ENCODE peak calls at places on chromosomes 7 and 10, in four cellular contexts. S is sigmoid colon, R is pancreas, N is thoracic aorta. X is an unnamed sample.

GRCh38 chr7:152313879-152314604 is 121.8 kb downstream of the KMT2C start:
- DNase-seq in S (no peak), N (no peak), R (peak; percentile 43), X (no peak)

GRCh38 chr7:12553421-12553820 is 17.1 kb upstream of the SCIN start:
- DNase-seq in R (no peak), S (no peak), N (no peak), X (no peak)

GRCh38 chr10:123139521-123140163 is 3.9 kb downstream of the HMX3 start:
- DNase-seq in N (no peak), S (peak; percentile 52), R (peak; percentile 59), X (no peak)

GRCh38 chr10:43596546-43596945 is 9.7 kb upstream of the ZNF485 start:
- DNase-seq in N (no peak), R (no peak), S (no peak), X (no peak)

GRCh38 chr10:23099816-23100215 is 4.4 kb downstream of the MSRB2 start:
- DNase-seq in R (no peak), N (no peak), S (no peak), X (no peak)

GRCh38 chr10:97356318-97356914 is 21.9 kb upstream of the FRAT2 start:
- DNase-seq in R (no peak), N (no peak), S (no peak), X (no peak)

GRCh38 chr10:1109795-1110673 is 53.8 kb downstream of the WDR37 start:
- DNase-seq in R (peak; percentile 33), S (no peak), N (no peak), X (peak; percentile 83)

GRCh38 chr10:49177391-49178355 is 10.5 kb downstream of the TMEM273 start:
- DNase-seq in S (no peak), N (peak; percentile 31), R (no peak), X (no peak)

GRCh38 chr7:16034353-16034752 is 347.9 kb upstream of the MEOX2 start:
- DNase-seq in N (no peak), S (no peak), R (no peak), X (no peak)

GRCh38 chr10:8043569-8044306 is 10.8 kb upstream of the GATA3 start:
- DNase-seq in R (no peak), N (no peak), S (no peak), X (no peak)

GRCh38 chr10:14971867-14972448 is 12.8 kb downstream of the MEIG1 start:
- DNase-seq in N (no peak), S (no peak), R (no peak), X (peak; percentile 46)

GRCh38 chr10:109899578-109900355 is 23.5 kb downstream of the XPNPEP1 start:
- DNase-seq in N (no peak), S (peak; percentile 87), R (no peak), X (no peak)

GRCh38 chr10:74419491-74420466 is 268.8 kb downstream of the ADK start:
- DNase-seq in N (no peak), R (no peak), S (no peak), X (peak; percentile 16)

GRCh38 chr7:158015403-158016116 is 572.1 kb downstream of the PTPRN2 start:
- DNase-seq in R (no peak), S (no peak), N (no peak), X (no peak)

GRCh38 chr10:7988985-7989384 is 65.5 kb upstream of the GATA3 start:
- DNase-seq in N (no peak), R (no peak), S (no peak), X (no peak)

GRCh38 chr10:32367793-32368453 is 21.0 kb upstream of the EPC1 start:
- DNase-seq in S (peak; percentile 83), N (no peak), R (peak; percentile 73), X (peak; percentile 67)

GRCh38 chr7:92244803-92245486 is 769 bp downstream of the KRIT1 start:
- DNase-seq in N (no peak), R (no peak), S (no peak), X (no peak)

GRCh38 chr10:32731527-32731926 is 226.5 kb downstream of the ITGB1 start:
- DNase-seq in N (no peak), R (no peak), S (no peak), X (no peak)

GRCh38 chr7:38198356-38198755 is 20.3 kb downstream of the STARD3NL start:
- DNase-seq in S (no peak), R (no peak), N (no peak), X (no peak)

GRCh38 chr7:134941947-134942346 is 44.4 kb upstream of the AGBL3 start:
- DNase-seq in R (peak; percentile 16), S (no peak), N (no peak), X (no peak)

GRCh38 chr10:12448729-12449391 is 99.5 kb downstream of the CAMK1D start:
- DNase-seq in N (no peak), S (no peak), R (no peak), X (peak; percentile 83)

GRCh38 chr10:36538945-36539586 is 586.3 kb upstream of the ANKRD30A start:
- DNase-seq in N (no peak), R (no peak), S (no peak), X (no peak)

GRCh38 chr7:33900501-33900900 is 4.8 kb upstream of the BMPER start:
- DNase-seq in R (no peak), N (no peak), S (no peak), X (no peak)

GRCh38 chr7:17732083-17732482 is 208.2 kb downstream of the SNX13 start:
- DNase-seq in R (no peak), S (no peak), N (no peak), X (no peak)

GRCh38 chr7:14761506-14762296 is 140.8 kb downstream of the DGKB start:
- DNase-seq in R (peak; percentile 54), N (no peak), S (peak; percentile 92), X (no peak)

GRCh38 chr7:99073839-99074446 is 70.0 kb downstream of the SMURF1 start:
- DNase-seq in N (no peak), S (no peak), R (no peak), X (no peak)
- H3K4me1 ChIP-seq in N (peaks cover 43% of the 10 kb centered on the region), S (peaks cover 10% of the 10 kb centered on the region), R (peaks cover 7% of the 10 kb centered on the region), X (no peaks in the 10 kb centered on the region)

DNA sequence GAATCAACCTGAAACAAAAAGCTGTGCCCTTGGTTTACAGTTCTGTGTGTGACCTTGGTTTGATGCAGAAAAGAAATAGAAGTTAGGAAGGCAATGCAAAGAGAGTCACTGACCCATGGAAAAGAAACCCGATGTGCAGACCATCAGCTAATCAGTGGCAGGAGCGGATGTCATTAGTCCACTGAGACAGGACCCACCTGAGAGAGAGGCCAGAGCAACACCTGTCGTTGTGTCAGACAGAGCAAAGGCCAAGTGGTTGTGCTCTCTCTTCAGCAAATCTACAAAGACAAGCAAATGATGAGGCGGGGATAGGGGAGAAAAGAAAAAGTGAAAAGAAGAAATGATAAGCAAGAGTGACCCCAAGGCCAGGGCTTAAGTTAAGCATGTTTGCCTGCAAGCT is 8.7 kb downstream of the GAD2 start:
- DNase-seq in R (no peak), S (no peak), N (no peak), X (no peak)
- H3K27me3 ChIP-seq in R (no peaks in the 10 kb centered on the region), S (peaks cover 7% of the 10 kb centered on the region), N (no peaks in the 10 kb centered on the region), X (peaks cover 14% of the 10 kb centered on the region)

GRCh38 chr7:151246161-151247015 is 2.1 kb downstream of the SMARCD3 start:
- DNase-seq in R (no peak), N (no peak), S (peak; percentile 71), X (no peak)
- H3K4me1 ChIP-seq in R (peaks cover 34% of the 10 kb centered on the region), N (peaks cover 59% of the 10 kb centered on the region), S (peaks cover 82% of the 10 kb centered on the region), X (peaks cover 50% of the 10 kb centered on the region)

DNA sequence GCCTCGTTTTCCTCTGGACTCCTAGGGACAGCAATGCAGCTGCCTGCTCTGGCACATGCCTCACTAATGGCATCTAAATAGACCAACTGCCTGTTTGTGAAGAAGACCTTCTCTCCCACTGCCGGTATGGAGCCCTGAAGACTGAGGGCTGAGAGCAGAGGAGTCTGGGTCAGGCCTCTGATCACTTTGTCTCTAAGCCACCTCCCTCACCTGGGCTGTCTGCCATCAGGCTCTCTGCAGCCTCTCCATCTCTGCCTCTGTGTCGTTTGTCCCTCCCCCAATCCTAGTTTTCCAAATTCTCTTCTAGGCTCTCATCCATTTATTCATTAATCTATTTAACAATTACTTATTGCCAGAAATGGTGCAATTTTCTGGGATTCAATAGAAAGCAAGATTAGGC is 15.2 kb upstream of the SFTPA1 start:
- DNase-seq in S (no peak), N (no peak), R (no peak), X (no peak)
- H3K27me3 ChIP-seq in S (no peaks in the 10 kb centered on the region), N (no peaks in the 10 kb centered on the region), R (no peaks in the 10 kb centered on the region), X (no peaks in the 10 kb centered on the region)

GRCh38 chr10:71761541-71762113 is 11.7 kb downstream of the VSIR start:
- DNase-seq in S (no peak), R (no peak), N (no peak), X (no peak)
- H3K4me1 ChIP-seq in S (peaks cover 65% of the 10 kb centered on the region), R (peaks cover 3% of the 10 kb centered on the region), N (peaks cover 32% of the 10 kb centered on the region), X (peaks cover 93% of the 10 kb centered on the region)

GRCh38 chr7:26704036-26704435 is 160.4 kb downstream of the SKAP2 start:
- DNase-seq in R (no peak), S (no peak), N (no peak), X (no peak)
- H3K27me3 ChIP-seq in R (no peaks in the 10 kb centered on the region), S (no peaks in the 10 kb centered on the region), N (no peaks in the 10 kb centered on the region), X (no peaks in the 10 kb centered on the region)

GRCh38 chr7:1346533-1346805 is 112.8 kb downstream of the MICALL2 start:
- DNase-seq in S (no peak), R (no peak), N (no peak), X (no peak)
- H3K4me1 ChIP-seq in S (no peaks in the 10 kb centered on the region), R (no peaks in the 10 kb centered on the region), N (no peaks in the 10 kb centered on the region), X (no peaks in the 10 kb centered on the region)

GRCh38 chr10:60732240-60733188 is 45.8 kb upstream of the CDK1 start:
- DNase-seq in N (no peak), S (peak; percentile 63), R (peak; percentile 48), X (peak; percentile 16)
- H3K27me3 ChIP-seq in N (no peaks in the 10 kb centered on the region), S (peaks cover 21% of the 10 kb centered on the region), R (no peaks in the 10 kb centered on the region), X (no peaks in the 10 kb centered on the region)

GRCh38 chr10:51907342-51907741 is 207.9 kb upstream of the CSTF2T start:
- DNase-seq in N (no peak), R (no peak), S (no peak), X (no peak)
- H3K4me1 ChIP-seq in N (peaks cover 39% of the 10 kb centered on the region), R (no peaks in the 10 kb centered on the region), S (peaks cover 48% of the 10 kb centered on the region), X (no peaks in the 10 kb centered on the region)

GRCh38 chr10:86363184-86363832 is 3.3 kb downstream of the GRID1 start:
- DNase-seq in S (peak; percentile 62), R (peak; percentile 42), N (no peak), X (no peak)

GRCh38 chr10:86363833-86364511 is 2.6 kb downstream of the GRID1 start:
- DNase-seq in N (no peak), S (peak; percentile 57), R (no peak), X (no peak)

GRCh38 chr10:86365346-86366032 is 1.1 kb downstream of the GRID1 start:
- DNase-seq in S (peak; percentile 58), R (no peak), N (no peak), X (no peak)

GRCh38 chr10:86366033-86366901 is at the start of gene GRID1:
- DNase-seq in S (peak; percentile 69), R (peak; percentile 38), N (no peak), X (no peak)

GRCh38 chr10:86364551-86365345 is 1.8 kb downstream of the GRID1 start:
- DNase-seq in R (no peak), S (peak; percentile 61), N (no peak), X (no peak)
- H3K27me3 ChIP-seq in R (no peaks in the 10 kb centered on the region), S (peaks cover 56% of the 10 kb centered on the region), N (peaks cover 6% of the 10 kb centered on the region), X (peaks cover 22% of the 10 kb centered on the region)